ENCODE peak calls at places on chromosomes 4 and X, in six cellular contexts. P is BE2C, B is left lung, Y is cardiac muscle cell, Q is skeletal muscle cell, K is bronchial epithelial cell. I is an unnamed sample.

GRCh38 chrX:108437789-108438623 is at the start of gene COL4A6:
- DNase-seq in P (no peak), B (no peak), Y (peak), Q (no peak), K (peak), I (no peak)

GRCh38 chr4:76905521-76905920 is 7.6 kb upstream of the SOWAHB start:
- DNase-seq in P (no peak), B (no peak), Y (peak), Q (peak), K (no peak), I (no peak)

GRCh38 chr4:181645489-181645888 is 597.7 kb upstream of the TENM3 start:
- DNase-seq in P (no peak), B (no peak), Y (no peak), Q (no peak), K (no peak), I (no peak)

GRCh38 chrX:71053217-71053621 is 14.9 kb downstream of the SNX12 start:
- DNase-seq in P (no peak), B (no peak), Y (peak), Q (no peak), K (no peak), I (no peak)

GRCh38 chr4:182863501-182863900 is 53.7 kb downstream of the DCTD start:
- DNase-seq in P (no peak), B (no peak), Y (no peak), Q (no peak), K (peak), I (no peak)

GRCh38 chr4:67885727-67886126 is 1.9 kb upstream of the TMPRSS11D start:
- DNase-seq in P (no peak), B (no peak), Y (peak), Q (peak), K (peak), I (peak)

GRCh38 chrX:132488092-132488749 is 617 bp downstream of the MBNL3 start:
- DNase-seq in P (no peak), B (peak), Y (peak), Q (no peak), K (peak), I (no peak)

GRCh38 chrX:149720021-149720689 is 8.3 kb downstream of the MAGEA11 start:
- DNase-seq in P (no peak), B (no peak), Y (no peak), Q (no peak), K (no peak), I (no peak)

GRCh38 chr4:78432896-78433295 is 118.7 kb upstream of the ANXA3 start:
- DNase-seq in P (no peak), B (no peak), Y (peak), Q (peak), K (peak), I (no peak)

GRCh38 chr4:136687118-136687517 is 845.2 kb downstream of the PCDH18 start:
- DNase-seq in P (peak), B (no peak), Y (peak), Q (no peak), K (no peak), I (no peak)

GRCh38 chr4:127212701-127213100 is 420.1 kb upstream of the INTU start:
- DNase-seq in P (no peak), B (no peak), Y (no peak), Q (no peak), K (no peak), I (no peak)

GRCh38 chrX:84339507-84340364 is 151.7 kb upstream of the RPS6KA6 start:
- DNase-seq in P (peak), B (no peak), Y (peak), Q (no peak), K (peak), I (no peak)
- H3K4me3 ChIP-seq in P (no peak), B (no peak), Y (no peak), Q (no peak), K (no peak), I (no peak)

DNA sequence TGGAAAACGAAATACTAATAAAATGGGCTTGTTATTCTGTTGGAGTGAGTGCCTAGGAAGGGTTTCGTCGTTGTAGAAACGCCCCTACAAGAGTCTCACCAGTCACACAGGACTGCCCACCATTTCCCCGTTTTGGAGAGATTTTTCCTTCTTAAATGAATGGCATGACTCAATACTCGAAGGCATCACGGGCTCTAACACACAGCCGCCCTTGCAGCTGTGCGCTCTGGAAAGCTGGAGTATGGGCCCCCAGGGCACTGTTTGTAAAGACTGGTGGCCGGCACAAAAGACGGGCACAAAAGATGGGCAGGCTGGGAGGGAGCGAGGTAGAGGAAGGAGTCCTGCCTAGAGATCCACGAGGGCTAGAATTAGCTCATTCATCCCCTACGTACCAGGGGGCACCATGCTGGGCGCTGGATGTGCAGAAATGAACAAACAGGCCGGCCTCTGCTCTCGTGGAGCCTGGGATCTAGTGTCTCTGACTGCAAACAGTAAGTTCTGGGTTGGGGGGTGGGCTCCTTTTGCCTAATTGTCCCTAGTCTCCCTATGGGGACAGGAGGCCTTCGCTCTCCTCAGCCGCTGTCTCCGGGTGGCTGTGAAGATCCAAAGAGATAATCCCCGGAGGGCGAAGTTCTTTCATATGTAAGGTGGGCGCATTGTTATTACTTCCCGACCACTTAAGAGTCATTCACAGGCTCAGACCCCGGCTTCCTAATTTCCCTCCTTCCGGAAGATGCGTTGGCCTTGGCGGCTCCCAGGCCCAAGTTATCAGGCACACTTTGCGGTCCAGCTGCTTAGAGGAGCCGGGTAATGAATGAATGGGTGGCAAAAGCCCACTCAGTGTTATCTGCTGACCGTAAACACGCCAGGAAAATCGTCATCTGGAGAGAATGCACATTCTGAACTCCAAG is 1.1 kb upstream of the SFRP2 start:
- DNase-seq in P (no peak), B (no peak), Y (no peak), Q (no peak), K (no peak), I (no peak)
- H3K4me3 ChIP-seq in P (no peak), B (no peak), Y (no peak), Q (peak), K (no peak), I (no peak)

GRCh38 chr4:100516225-100516624 is 1.6 kb downstream of the EMCN start:
- DNase-seq in P (no peak), B (no peak), Y (no peak), Q (no peak), K (no peak), I (no peak)
- H3K4me3 ChIP-seq in P (no peak), B (peak), Y (no peak), Q (no peak), K (no peak), I (no peak)

DNA sequence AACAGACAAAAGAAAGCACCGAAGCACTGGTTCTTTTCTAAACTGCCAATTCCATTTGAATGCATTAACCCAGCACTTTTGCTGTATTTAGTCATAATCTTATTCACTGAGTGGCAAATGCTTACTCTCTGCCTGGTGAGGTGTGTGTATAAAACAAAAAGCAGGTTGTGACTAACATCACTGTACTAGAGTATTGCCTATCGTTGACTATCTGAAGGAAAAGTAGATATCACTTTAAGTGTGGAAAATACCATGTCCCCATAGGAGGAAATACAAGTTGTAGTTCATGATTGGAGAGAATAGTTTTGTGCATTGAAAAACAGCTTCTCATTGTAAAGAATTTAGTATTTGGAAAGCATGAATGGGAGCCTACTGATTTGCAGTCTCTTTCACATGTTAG is 2.7 kb downstream of the PDLIM5 start:
- DNase-seq in P (no peak), B (no peak), Y (peak), Q (no peak), K (peak), I (no peak)
- H3K4me3 ChIP-seq in P (peak), B (no peak), Y (peak), Q (peak), K (peak), I (peak)

GRCh38 chr4:103648541-103648940 is 71.2 kb downstream of the TACR3 start:
- DNase-seq in P (no peak), B (no peak), Y (no peak), Q (no peak), K (no peak), I (no peak)
- H3K4me3 ChIP-seq in P (no peak), B (no peak), Y (no peak), Q (no peak), K (no peak), I (no peak)

I was measured in epithelial cell of proximal tubule.